ENCODE peak calls at places on chromosomes 6 and 20, in ten cellular contexts. G, Q, X, I, T, V, B, E, K and A are unnamed samples.

GRCh38 chr20:45905505-45906079 is 6.4 kb downstream of the PLTP start:
- DNase-seq in E (no peak), X (no peak), Q (no peak), K (no peak), B (peak; percentile 87), V (no peak), T (no peak), G (no peak), I (no peak), A (no peak)

GRCh38 chr6:15804461-15804784 is 141.6 kb upstream of the DTNBP1 start:
- DNase-seq in V (no peak), G (no peak), B (no peak), T (no peak), X (no peak), I (no peak), E (no peak), Q (no peak), K (no peak), A (no peak)

GRCh38 chr20:8255945-8256632 is 124.0 kb downstream of the PLCB1 start:
- DNase-seq in E (no peak), B (peak; percentile 8), X (no peak), I (no peak), T (no peak), K (no peak), Q (no peak), G (peak; percentile 6), V (no peak), A (no peak)

GRCh38 chr20:10970109-10970508 is 296.3 kb upstream of the JAG1 start:
- DNase-seq in X (no peak), B (peak; percentile 72), E (no peak), T (no peak), I (no peak), V (no peak), Q (no peak), G (no peak), K (no peak), A (no peak)

GRCh38 chr20:3797592-3798404 is 1.7 kb downstream of the CDC25B start:
- DNase-seq in X (no peak), G (no peak), I (no peak), B (peak; percentile 36), V (no peak), E (peak; percentile 42), K (no peak), T (no peak), Q (no peak), A (no peak)

GRCh38 chr20:47502801-47503239 is 1.1 kb downstream of the NCOA3 start:
- DNase-seq in E (no peak), Q (no peak), G (peak; percentile 34), X (no peak), V (no peak), T (peak; percentile 13), I (peak; percentile 52), B (peak; percentile 47), K (no peak), A (no peak)

GRCh38 chr6:34021001-34021838 is 124.7 kb downstream of the GRM4 start:
- DNase-seq in I (no peak), T (no peak), Q (no peak), V (no peak), X (peak; percentile 24), E (no peak), B (no peak), G (no peak), K (no peak), A (peak; percentile 57)

GRCh38 chr20:47191074-47191673 is 165.3 kb downstream of the ZMYND8 start:
- DNase-seq in Q (no peak), I (no peak), E (no peak), B (peak; percentile 49), T (no peak), G (no peak), V (no peak), K (no peak), X (no peak), A (no peak)

GRCh38 chr20:18390201-18390600 is 76.6 kb downstream of the DZANK1 start:
- DNase-seq in I (no peak), T (no peak), K (no peak), B (no peak), V (no peak), X (no peak), Q (no peak), E (no peak), G (no peak), A (no peak)

GRCh38 chr6:36387440-36388303 is at the start of gene ETV7:
- DNase-seq in K (no peak), T (no peak), G (peak; percentile 53), V (peak; percentile 63), Q (no peak), X (peak; percentile 66), E (no peak), B (peak; percentile 22), I (peak; percentile 76), A (peak; percentile 80)

GRCh38 chr6:164825386-164825785 is 484.0 kb downstream of the C6orf118 start:
- DNase-seq in K (no peak), Q (no peak), I (no peak), E (no peak), B (peak; percentile 70), G (no peak), V (no peak), X (no peak), T (no peak), A (no peak)

GRCh38 chr6:73566954-73567591 is 46.2 kb upstream of the EEF1A1 start:
- DNase-seq in X (peak; percentile 86), B (peak; percentile 27), I (peak; percentile 90), K (peak; percentile 9), E (no peak), Q (peak; percentile 85), T (peak; percentile 71), V (peak; percentile 84), G (no peak), A (peak; percentile 74)

GRCh38 chr20:38875170-38875993 is 50.8 kb upstream of the FAM83D start:
- DNase-seq in G (no peak), K (no peak), E (peak; percentile 72), I (peak; percentile 93), V (no peak), Q (no peak), X (no peak), B (no peak), T (peak; percentile 15), A (no peak)

DNA sequence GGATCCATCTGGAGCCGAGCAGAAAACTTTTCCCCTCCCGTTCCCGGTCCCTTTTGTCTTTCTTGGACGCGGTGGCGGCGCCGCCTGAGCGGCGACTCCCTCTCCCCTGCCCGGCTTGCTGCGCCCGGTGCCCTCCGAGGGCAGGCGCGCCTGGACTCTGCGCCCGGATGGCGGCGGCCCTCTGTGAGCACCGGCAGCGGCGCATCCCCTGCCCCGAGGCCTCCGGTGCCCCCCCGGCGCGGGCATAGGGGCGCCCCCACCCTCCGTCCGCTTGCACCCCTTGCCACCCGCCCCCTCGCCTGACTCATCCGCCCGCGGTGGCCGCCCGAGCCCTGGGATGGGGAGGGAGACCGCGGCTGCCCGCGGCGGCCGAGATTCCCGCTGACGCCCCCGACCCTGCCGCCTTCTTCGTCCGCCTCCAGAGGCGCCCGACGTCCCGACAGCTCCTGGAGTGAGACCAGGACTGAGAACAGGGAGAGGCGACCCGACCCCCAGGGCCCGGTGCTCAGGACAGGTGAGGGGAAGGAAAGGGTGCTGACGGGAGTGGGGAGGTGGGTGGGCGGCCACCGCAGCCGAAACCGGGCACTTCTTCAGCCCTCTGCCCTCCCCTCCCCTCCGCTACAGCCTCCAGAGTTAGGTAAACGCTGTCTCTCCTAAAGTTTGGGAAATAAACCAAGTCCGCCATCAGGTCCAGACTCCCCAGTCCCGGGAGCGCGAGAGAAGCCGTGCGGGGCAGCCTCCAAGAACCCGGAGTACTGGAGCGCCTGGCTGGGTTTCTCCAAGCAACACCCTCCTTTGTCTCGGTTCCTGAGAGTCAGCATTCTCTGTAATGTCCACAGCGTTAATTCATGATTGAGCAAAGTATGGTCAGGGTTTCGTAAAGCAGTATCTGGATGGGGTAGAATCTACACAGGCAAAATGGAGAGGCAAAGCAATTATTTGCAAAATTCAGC is at the start of gene TMEM200A:
- DNase-seq in T (no peak), G (peak; percentile 78), X (peak; percentile 80), K (no peak), I (peak; percentile 64), Q (peak; percentile 51), E (peak; percentile 13), V (peak; percentile 30), B (peak; percentile 65), A (peak; percentile 62)
- H3K27me3 ChIP-seq in T (peaks cover 58% of the 10 kb centered on the region), G (peaks cover 23% of the 10 kb centered on the region), X (peaks cover 20% of the 10 kb centered on the region), K (no peaks in the 10 kb centered on the region), I (no peaks in the 10 kb centered on the region), Q (peaks cover 16% of the 10 kb centered on the region), E (no peaks in the 10 kb centered on the region), V (peaks cover 22% of the 10 kb centered on the region), B (no peaks in the 10 kb centered on the region), A (peaks cover 17% of the 10 kb centered on the region)

GRCh38 chr6:142401838-142402237 is 100.0 kb downstream of the ADGRG6 start:
- DNase-seq in V (no peak), Q (no peak), T (no peak), E (no peak), X (no peak), B (no peak), K (no peak), I (no peak), G (no peak), A (no peak)
- H3K27me3 ChIP-seq in V (no peaks in the 10 kb centered on the region), Q (no peaks in the 10 kb centered on the region), T (no peaks in the 10 kb centered on the region), E (no peaks in the 10 kb centered on the region), X (no peaks in the 10 kb centered on the region), B (no peaks in the 10 kb centered on the region), K (no peaks in the 10 kb centered on the region), I (no peaks in the 10 kb centered on the region), G (no peaks in the 10 kb centered on the region), A (no peaks in the 10 kb centered on the region)

GRCh38 chr6:149940673-149940984 is 1.2 kb upstream of the ULBP2 start:
- DNase-seq in V (no peak), G (no peak), I (no peak), K (no peak), X (no peak), E (no peak), T (no peak), Q (no peak), B (no peak), A (no peak)
- H3K27me3 ChIP-seq in V (peaks cover 64% of the 10 kb centered on the region), G (peaks cover 95% of the 10 kb centered on the region), I (no peaks in the 10 kb centered on the region), K (peaks cover 9% of the 10 kb centered on the region), X (peaks cover 66% of the 10 kb centered on the region), E (peaks cover 44% of the 10 kb centered on the region), T (peaks cover 69% of the 10 kb centered on the region), Q (peaks cover 72% of the 10 kb centered on the region), B (peaks cover 27% of the 10 kb centered on the region), A (peaks cover 63% of the 10 kb centered on the region)

GRCh38 chr20:41437836-41438235 is 71.2 kb upstream of the EMILIN3 start:
- DNase-seq in K (no peak), X (no peak), G (no peak), V (no peak), T (no peak), B (no peak), I (no peak), Q (no peak), E (no peak), A (no peak)

GRCh38 chr20:41427833-41428232 is 61.2 kb upstream of the EMILIN3 start:
- DNase-seq in V (no peak), X (no peak), G (no peak), I (no peak), E (no peak), B (no peak), K (no peak), T (no peak), Q (no peak), A (no peak)

GRCh38 chr20:41436679-41437078 is 70.1 kb upstream of the EMILIN3 start:
- DNase-seq in V (no peak), B (peak; percentile 59), Q (no peak), I (no peak), X (no peak), K (no peak), G (no peak), E (no peak), T (no peak), A (no peak)

GRCh38 chr20:41428285-41428684 is 61.7 kb upstream of the EMILIN3 start:
- DNase-seq in I (no peak), T (no peak), V (no peak), B (peak; percentile 84), G (no peak), Q (no peak), E (no peak), X (no peak), K (no peak), A (no peak)

GRCh38 chr20:41432620-41433602 is 66.3 kb upstream of the EMILIN3 start:
- DNase-seq in B (no peak), V (no peak), E (no peak), I (no peak), Q (no peak), X (no peak), G (no peak), T (no peak), K (no peak), A (no peak)
- H3K27me3 ChIP-seq in B (no peaks in the 10 kb centered on the region), V (no peaks in the 10 kb centered on the region), E (no peaks in the 10 kb centered on the region), I (no peaks in the 10 kb centered on the region), Q (no peaks in the 10 kb centered on the region), X (no peaks in the 10 kb centered on the region), G (no peaks in the 10 kb centered on the region), T (no peaks in the 10 kb centered on the region), K (no peaks in the 10 kb centered on the region), A (no peaks in the 10 kb centered on the region)